ENCODE peak calls at places on chromosomes 4 and X, in four cellular contexts. P, F, Q and J are unnamed samples.

GRCh38 chr4:184896868-184897715 is 71.3 kb upstream of the ACSL1 start:
- DNase-seq in P (no peak), F (peak), Q (no peak), J (no peak)

GRCh38 chr4:118834070-118834469 is 1.9 kb downstream of the SEC24D start:
- DNase-seq in P (no peak), F (no peak), Q (no peak), J (no peak)

GRCh38 chrX:21840199-21840557 is 761 bp downstream of the MBTPS2 start:
- DNase-seq in P (peak), F (no peak), Q (no peak), J (no peak)

GRCh38 chr4:98950925-98951324 is 22.0 kb upstream of the EIF4E start:
- DNase-seq in P (no peak), F (peak), Q (no peak), J (no peak)

GRCh38 chr4:25949166-25949748 is 35.2 kb downstream of the SMIM20 start:
- DNase-seq in P (peak), F (no peak), Q (no peak), J (no peak)

GRCh38 chrX:22105231-22105630 is 73.1 kb downstream of the PHEX start:
- DNase-seq in P (peak), F (no peak), Q (no peak), J (no peak)

GRCh38 chr4:113368056-113368455 is 318.6 kb downstream of the ANK2 start:
- DNase-seq in P (no peak), F (no peak), Q (no peak), J (no peak)

GRCh38 chr4:11469900-11470708 is 41.4 kb upstream of the HS3ST1 start:
- DNase-seq in P (no peak), F (no peak), Q (no peak), J (no peak)

GRCh38 chr4:30726090-30726668 is 6.0 kb downstream of the PCDH7 start:
- DNase-seq in P (no peak), F (peak), Q (no peak), J (no peak)

GRCh38 chrX:76253432-76253831 is 80.6 kb downstream of the PBDC1 start:
- DNase-seq in P (peak), F (peak), Q (no peak), J (peak)

GRCh38 chr4:14254252-14254651 is 626.7 kb upstream of the BOD1L1 start:
- DNase-seq in P (peak), F (peak), Q (peak), J (no peak)